ENCODE peak calls at places on chromosomes 12 and 14, in ten cellular contexts. A, E, D, S, C, K, L, G, M and Y are unnamed samples.

GRCh38 chr12:34396006-34396860 is 373.9 kb downstream of the ALG10 start:
- DNase-seq in G (no peak), K (no peak), S (no peak), M (peak; percentile 67), D (no peak), A (no peak), L (peak; percentile 3), C (peak; percentile 7), E (peak; percentile 3), Y (peak; percentile 36)

GRCh38 chr14:31578266-31578665 is 17.1 kb downstream of the NUBPL start:
- DNase-seq in G (no peak), D (no peak), L (no peak), E (no peak), S (no peak), C (no peak), K (no peak), A (no peak), M (no peak), Y (no peak)

GRCh38 chr12:75862692-75863471 is 168.7 kb downstream of the PHLDA1 start:
- DNase-seq in A (no peak), L (no peak), K (no peak), C (no peak), E (no peak), S (no peak), D (no peak), M (no peak), G (peak; percentile 84), Y (no peak)

GRCh38 chr14:31110872-31111271 is 84.7 kb upstream of the STRN3 start:
- DNase-seq in C (no peak), E (no peak), K (no peak), A (no peak), M (no peak), S (no peak), L (no peak), G (no peak), D (no peak), Y (no peak)

GRCh38 chr12:79661629-79662028 is 29.1 kb downstream of the PAWR start:
- DNase-seq in S (no peak), D (no peak), L (no peak), A (no peak), G (no peak), M (no peak), K (no peak), E (no peak), C (no peak), Y (no peak)

GRCh38 chr12:124273630-124274029 is 21.3 kb upstream of the RFLNA start:
- DNase-seq in G (peak; percentile 79), S (peak; percentile 82), L (no peak), D (no peak), E (no peak), M (no peak), C (no peak), K (no peak), A (no peak), Y (no peak)

GRCh38 chr14:33782923-33783322 is 168.0 kb downstream of the EGLN3 start:
- DNase-seq in E (no peak), K (no peak), M (no peak), C (no peak), G (no peak), A (no peak), L (no peak), D (no peak), S (no peak), Y (no peak)

GRCh38 chr12:92582466-92582865 is 120.3 kb upstream of the PLEKHG7 start:
- DNase-seq in M (no peak), E (no peak), C (no peak), G (no peak), K (no peak), A (no peak), L (no peak), D (no peak), S (no peak), Y (no peak)

GRCh38 chr14:23069413-23069806 is 12.1 kb upstream of the CDH24 start:
- DNase-seq in G (no peak), C (no peak), K (no peak), S (no peak), E (no peak), M (no peak), L (no peak), D (no peak), A (no peak), Y (no peak)

DNA sequence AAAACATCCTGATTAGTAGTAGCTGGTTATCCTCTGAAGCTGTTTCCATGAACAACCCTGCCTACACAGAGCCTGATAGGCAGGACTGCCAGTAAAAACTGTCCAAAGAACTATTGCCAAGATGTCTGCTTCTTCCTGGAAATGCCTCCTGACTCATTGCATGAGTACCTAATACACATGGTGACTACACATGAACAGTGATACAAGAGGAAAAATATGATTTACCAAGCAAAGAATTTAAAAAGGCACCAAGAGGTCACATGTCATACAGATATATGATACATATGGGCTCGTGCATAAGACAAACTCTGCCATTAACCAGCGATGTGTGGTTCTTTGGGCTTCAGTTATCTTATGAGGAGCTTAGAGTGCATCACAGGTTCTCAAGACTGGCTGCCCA is 552.3 kb downstream of the SLC16A7 start:
- DNase-seq in M (no peak), D (no peak), A (no peak), E (no peak), L (no peak), G (no peak), K (no peak), C (no peak), S (peak; percentile 74), Y (no peak)
- TF ChIP-seq POLR2AphosphoS5 in M (no peak), D (no peak), A (no peak), E (no peak), L (no peak), G (no peak), K (no peak), C (no peak), S (no peak), Y (no peak)

GRCh38 chr12:15720299-15720698 is 68.9 kb downstream of the EPS8 start:
- DNase-seq in L (no peak), A (no peak), D (no peak), K (no peak), C (no peak), E (no peak), G (no peak), M (no peak), S (no peak), Y (no peak)

GRCh38 chr12:15722951-15723350 is 66.2 kb downstream of the EPS8 start:
- DNase-seq in L (no peak), A (no peak), E (no peak), D (no peak), C (no peak), S (no peak), G (no peak), K (no peak), M (no peak), Y (no peak)

GRCh38 chr12:15717940-15718567 is 71.1 kb downstream of the EPS8 start:
- DNase-seq in G (peak; percentile 40), E (no peak), C (no peak), D (no peak), L (no peak), K (no peak), A (no peak), S (no peak), M (no peak), Y (no peak)

GRCh38 chr12:15719230-15719629 is 70.0 kb downstream of the EPS8 start:
- DNase-seq in A (no peak), G (no peak), M (no peak), K (no peak), D (no peak), S (no peak), E (no peak), L (no peak), C (no peak), Y (no peak)

GRCh38 chr12:15721716-15722115 is 67.5 kb downstream of the EPS8 start:
- DNase-seq in C (no peak), S (no peak), A (no peak), G (no peak), K (no peak), E (no peak), L (no peak), D (no peak), M (no peak), Y (no peak)
- TF ChIP-seq POLR2A in C (no peak), S (no peak), A (no peak), G (no peak), K (no peak), E (no peak), L (no peak), D (no peak), M (no peak), Y (no peak)

GRCh38 chr14:100676089-100676685 is 50.5 kb upstream of the DLK1 start:
- DNase-seq in C (peak; percentile 64), G (no peak), K (no peak), E (no peak), D (no peak), L (peak; percentile 77), A (no peak), M (no peak), S (peak; percentile 95), Y (no peak)

GRCh38 chr14:100673807-100674154 is 52.9 kb upstream of the DLK1 start:
- DNase-seq in S (no peak), M (no peak), A (no peak), G (no peak), L (no peak), D (no peak), E (no peak), K (no peak), C (no peak), Y (no peak)

GRCh38 chr14:100674428-100674827 is 52.3 kb upstream of the DLK1 start:
- DNase-seq in M (no peak), C (no peak), L (no peak), S (no peak), D (no peak), A (no peak), G (no peak), E (no peak), K (no peak), Y (no peak)

GRCh38 chr14:100675664-100676063 is 51.0 kb upstream of the DLK1 start:
- DNase-seq in C (no peak), L (no peak), S (no peak), E (no peak), K (no peak), D (no peak), A (no peak), G (no peak), M (no peak), Y (no peak)

DNA sequence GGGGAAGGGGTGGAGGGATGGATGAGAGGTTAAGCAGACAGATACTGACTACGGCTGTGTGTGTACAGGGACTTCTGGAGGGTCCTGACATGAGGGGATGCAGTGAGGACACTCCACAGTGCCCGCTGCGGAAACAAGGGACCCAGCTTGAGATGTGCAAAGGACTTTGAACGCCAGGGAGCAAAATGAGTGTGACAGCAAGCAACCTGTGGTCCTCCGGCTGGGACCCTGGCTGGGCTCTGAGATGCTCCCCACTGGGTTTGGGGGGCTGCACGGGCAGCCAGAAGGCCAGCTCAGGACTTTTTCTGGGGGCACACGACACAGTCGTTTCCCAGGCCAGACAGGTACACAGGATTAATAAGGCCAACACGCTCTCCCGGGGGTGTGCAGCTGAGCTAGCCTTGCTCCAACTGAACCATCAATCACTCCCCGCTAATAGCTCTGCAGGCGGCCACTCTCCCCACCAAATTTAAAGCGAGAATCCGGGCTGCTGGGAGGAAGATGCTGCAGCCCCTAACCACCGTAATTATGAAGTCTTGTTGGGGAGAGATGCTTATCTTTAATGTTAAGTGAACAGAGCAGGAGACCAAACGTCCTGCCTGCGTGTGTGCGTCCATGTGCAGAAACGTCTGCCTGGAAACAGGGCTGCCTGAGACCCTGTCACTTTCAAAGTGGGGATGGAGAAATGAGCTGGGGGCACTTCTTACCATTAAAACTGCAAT is 51.6 kb upstream of the DLK1 start:
- DNase-seq in A (no peak), C (no peak), G (no peak), S (no peak), L (no peak), M (no peak), D (no peak), E (no peak), K (no peak), Y (no peak)
- TF ChIP-seq POLR2AphosphoS5 in A (no peak), C (no peak), G (no peak), S (no peak), L (no peak), M (no peak), D (no peak), E (no peak), K (no peak), Y (no peak)

GRCh38 chr12:107760817-107761501 is at the start of gene PRDM4:
- DNase-seq in L (peak; percentile 95), K (peak; percentile 92), M (peak; percentile 98), C (peak; percentile 95), A (peak; percentile 92), E (peak; percentile 91), G (peak; percentile 80), D (peak; percentile 91), S (peak; percentile 94), Y (peak; percentile 97)
- TF ChIP-seq POLR2A in L (peak; percentile 90), K (peak; percentile 84), M (peak; percentile 88), C (no peak), A (no peak), E (peak; percentile 96), G (peak; percentile 66), D (peak; percentile 92), S (peak; percentile 70), Y (peak; percentile 46)